ENCODE peak calls at places on chromosomes 4 and X, in six cellular contexts. J is T-helper 2 cell; Q is Daoy; L is AG04449; U is stimulated activated CD4-positive, alpha-beta T cell treated with anti-CD3 and anti-CD28 coated beads, TNF-alpha, amount 100 ng/mL, for 4 hours; X is epithelial cell of esophagus. M is an unnamed sample.

GRCh38 chr4:74453037-74453635 is 8.2 kb downstream of the AREG start:
- DNase-seq in J (no peak), Q (no peak), L (no peak), U (no peak), X (no peak), M (no peak)

GRCh38 chrX:128458888-128459287 is 406.7 kb upstream of the ACTRT1 start:
- DNase-seq in J (no peak), Q (no peak), L (no peak), U (no peak), X (peak; percentile 77), M (no peak)

GRCh38 chr4:1415681-1415981 is 9.4 kb upstream of the NKX1-1 start:
- DNase-seq in J (no peak), Q (no peak), L (no peak), U (no peak), X (no peak), M (no peak)

GRCh38 chrX:45709381-45709780 is 508.7 kb upstream of the DIPK2B start:
- DNase-seq in J (no peak), Q (no peak), L (no peak), U (no peak), X (no peak), M (no peak)

GRCh38 chrX:14026121-14026520 is 3.6 kb downstream of the GEMIN8 start:
- DNase-seq in J (no peak), Q (no peak), L (no peak), U (no peak), X (no peak), M (no peak)

GRCh38 chr4:73726000-73726399 is 14.4 kb upstream of the CXCL8 start:
- DNase-seq in J (no peak), Q (peak; percentile 74), L (peak; percentile 74), U (no peak), X (peak; percentile 87), M (no peak)

GRCh38 chrX:150293311-150294013 is 69.7 kb upstream of the MAMLD1 start:
- DNase-seq in J (no peak), Q (no peak), L (no peak), U (no peak), X (no peak), M (no peak)

GRCh38 chr4:150316332-150317205 is 238.3 kb downstream of the DCLK2 start:
- DNase-seq in J (no peak), Q (no peak), L (no peak), U (no peak), X (no peak), M (no peak)

GRCh38 chrX:129842510-129843208 is 1.0 kb downstream of the ZDHHC9 start:
- DNase-seq in J (no peak), Q (peak; percentile 15), L (no peak), U (no peak), X (peak; percentile 22), M (no peak)

GRCh38 chrX:47991263-47992092 is 12.3 kb downstream of the ZNF182 start:
- DNase-seq in J (no peak), Q (peak; percentile 19), L (no peak), U (no peak), X (peak; percentile 79), M (no peak)

GRCh38 chr4:151401739-151402138 is 7.2 kb upstream of the FHIP1A start:
- DNase-seq in J (no peak), Q (no peak), L (no peak), U (no peak), X (no peak), M (no peak)

GRCh38 chrX:105328773-105329172 is 108.3 kb upstream of the TEX13A start:
- DNase-seq in J (no peak), Q (no peak), L (no peak), U (no peak), X (peak; percentile 60), M (no peak)

GRCh38 chr4:152778656-152779512 is 646 bp downstream of the TIGD4 start:
- DNase-seq in J (no peak), Q (peak; percentile 8), L (no peak), U (peak; percentile 7), X (peak; percentile 21), M (no peak)

GRCh38 chr4:54657194-54657555 is 582 bp upstream of the KIT start:
- DNase-seq in J (no peak), Q (no peak), L (no peak), U (no peak), X (no peak), M (no peak)

GRCh38 chr4:61911313-61911756 is 711.2 kb downstream of the ADGRL3 start:
- DNase-seq in J (no peak), Q (no peak), L (no peak), U (no peak), X (no peak), M (no peak)

GRCh38 chr4:153143527-153144348 is 60.5 kb upstream of the TRIM2 start:
- DNase-seq in J (no peak), Q (peak; percentile 66), L (no peak), U (no peak), X (no peak), M (no peak)

GRCh38 chr4:8578717-8579116 is 1.5 kb upstream of the GPR78 start:
- DNase-seq in J (no peak), Q (no peak), L (no peak), U (no peak), X (no peak), M (no peak)

GRCh38 chr4:108068422-108068821 is 78.7 kb downstream of the HADH start:
- DNase-seq in J (no peak), Q (no peak), L (peak; percentile 24), U (no peak), X (no peak), M (no peak)

GRCh38 chr4:20044502-20044911 is 207.2 kb upstream of the SLIT2 start:
- DNase-seq in J (no peak), Q (no peak), L (peak; percentile 31), U (no peak), X (peak; percentile 73), M (no peak)

GRCh38 chrX:45240334-45240733 is 39.7 kb upstream of the DIPK2B start:
- DNase-seq in J (no peak), Q (no peak), L (no peak), U (no peak), X (no peak), M (no peak)

GRCh38 chr4:11698846-11699590 is 270.3 kb upstream of the HS3ST1 start:
- DNase-seq in J (no peak), Q (peak; percentile 24), L (no peak), U (no peak), X (peak; percentile 95), M (no peak)

GRCh38 chr4:121733942-121734341 is 31.0 kb downstream of the SMIM43 start:
- DNase-seq in J (no peak), Q (no peak), L (no peak), U (no peak), X (no peak), M (no peak)

GRCh38 chr4:138537739-138538138 is 295.6 kb upstream of the SLC7A11 start:
- DNase-seq in J (no peak), Q (no peak), L (no peak), U (no peak), X (no peak), M (no peak)

GRCh38 chr4:158094413-158095110 is 78.3 kb downstream of the GASK1B start:
- DNase-seq in J (no peak), Q (peak; percentile 71), L (no peak), U (no peak), X (peak; percentile 88), M (no peak)

GRCh38 chr4:40672528-40673522 is 43.2 kb upstream of the RBM47 start:
- DNase-seq in J (peak; percentile 53), Q (peak; percentile 86), L (peak; percentile 95), U (no peak), X (peak; percentile 98), M (peak; percentile 23)

GRCh38 chrX:96770315-96770714 is 85.7 kb downstream of the DIAPH2 start:
- DNase-seq in J (no peak), Q (no peak), L (no peak), U (no peak), X (peak; percentile 6), M (no peak)

GRCh38 chr4:40307627-40308497 is 27.3 kb upstream of the CHRNA9 start:
- DNase-seq in J (peak; percentile 61), Q (no peak), L (no peak), U (peak; percentile 47), X (no peak), M (peak; percentile 47)

GRCh38 chr4:85005865-85006377 is 39.4 kb upstream of the WDFY3 start:
- DNase-seq in J (no peak), Q (peak; percentile 20), L (peak; percentile 31), U (no peak), X (peak; percentile 76), M (no peak)

GRCh38 chrX:107483976-107484726 is 34.7 kb downstream of the FRMPD3 start:
- DNase-seq in J (no peak), Q (peak; percentile 45), L (no peak), U (no peak), X (peak; percentile 11), M (no peak)

GRCh38 chr4:182212211-182212761 is 30.9 kb upstream of the TENM3 start:
- DNase-seq in J (no peak), Q (peak; percentile 63), L (no peak), U (no peak), X (peak; percentile 55), M (no peak)

GRCh38 chrX:72262077-72262476 is 15.0 kb downstream of the RPS4X start:
- DNase-seq in J (no peak), Q (no peak), L (no peak), U (no peak), X (no peak), M (no peak)

GRCh38 chr4:185955817-185956542 is 113.0 kb upstream of the TLR3 start:
- DNase-seq in J (no peak), Q (no peak), L (no peak), U (no peak), X (no peak), M (no peak)

GRCh38 chr4:100738388-100739165 is 220.8 kb upstream of the EMCN start:
- DNase-seq in J (no peak), Q (no peak), L (peak; percentile 1), U (no peak), X (peak; percentile 97), M (no peak)

GRCh38 chr4:145130130-145130529 is 32.0 kb downstream of the ABCE1 start:
- DNase-seq in J (no peak), Q (no peak), L (no peak), U (no peak), X (no peak), M (no peak)

GRCh38 chrX:77937291-77937690 is 26.8 kb downstream of the ATP7A start:
- DNase-seq in J (no peak), Q (no peak), L (no peak), U (no peak), X (peak; percentile 70), M (no peak)

GRCh38 chr4:107561481-107561880 is 158.6 kb downstream of the PAPSS1 start:
- DNase-seq in J (no peak), Q (no peak), L (peak; percentile 28), U (no peak), X (peak; percentile 55), M (no peak)

GRCh38 chr4:42359686-42360085 is 37.6 kb upstream of the SHISA3 start:
- DNase-seq in J (no peak), Q (no peak), L (no peak), U (no peak), X (no peak), M (no peak)